ENCODE peak calls at places on chromosomes 11 and 22, in seven cellular contexts. S is A549, C is SK-N-SH, Y is IMR-90, L is GM12878, E is K562, T is H1. I is an unnamed sample.

GRCh38 chr11:43942651-43943356 is 367 bp downstream of the C11orf96 start:
- DNase-seq in Y (peak; percentile 33), E (peak; percentile 51), T (peak; percentile 71), L (no peak), C (peak; percentile 61), S (peak; percentile 28), I (no peak)

GRCh38 chr11:28072321-28072720 is 35.6 kb downstream of the KIF18A start:
- DNase-seq in L (no peak), Y (peak; percentile 53), S (no peak), E (no peak), C (no peak), T (no peak), I (no peak)

GRCh38 chr22:20136603-20136873 is 4.9 kb downstream of the ZDHHC8 start:
- DNase-seq in C (no peak), T (no peak), E (no peak), S (no peak), Y (no peak), L (no peak), I (no peak)

GRCh38 chr11:2752923-2753322 is 53.1 kb upstream of the KCNQ1OT1 start:
- DNase-seq in L (peak; percentile 11), S (no peak), T (no peak), Y (peak; percentile 19), C (no peak), E (no peak), I (no peak)

GRCh38 chr11:44955019-44955738 is 4.5 kb upstream of the TP53I11 start:
- DNase-seq in Y (peak; percentile 92), C (no peak), L (no peak), S (peak; percentile 71), T (no peak), E (peak; percentile 61), I (no peak)

GRCh38 chr11:72642815-72643511 is 31.3 kb downstream of the PDE2A start:
- DNase-seq in E (peak; percentile 79), Y (peak; percentile 11), C (peak; percentile 92), S (peak; percentile 80), T (peak; percentile 92), L (no peak), I (no peak)

GRCh38 chr11:12043959-12044772 is 35.7 kb upstream of the DKK3 start:
- DNase-seq in S (peak; percentile 80), Y (peak; percentile 100), T (peak; percentile 87), C (peak; percentile 74), L (no peak), E (peak; percentile 84), I (peak; percentile 87)

GRCh38 chr11:128525411-128526243 is 61.7 kb downstream of the ETS1 start:
- DNase-seq in E (no peak), Y (peak; percentile 74), S (no peak), C (no peak), L (no peak), T (no peak), I (no peak)

GRCh38 chr22:37145415-37146385 is 4.0 kb downstream of the IL2RB start:
- DNase-seq in L (no peak), S (no peak), T (no peak), Y (peak; percentile 2), E (no peak), C (no peak), I (no peak)

GRCh38 chr11:86588566-86589090 is 83.8 kb downstream of the ME3 start:
- DNase-seq in S (no peak), L (no peak), E (no peak), Y (no peak), C (no peak), T (no peak), I (no peak)

GRCh38 chr22:31377609-31378008 is 21.8 kb upstream of the DRG1 start:
- DNase-seq in S (no peak), T (no peak), E (no peak), Y (no peak), C (no peak), L (no peak), I (no peak)

GRCh38 chr11:61911701-61912529 is 5.5 kb downstream of the RAB3IL1 start:
- DNase-seq in S (no peak), E (no peak), Y (no peak), C (peak; percentile 25), T (no peak), L (no peak), I (no peak)

GRCh38 chr11:46410021-46410420 is 18.4 kb upstream of the CHRM4 start:
- DNase-seq in Y (no peak), T (peak; percentile 55), L (no peak), E (peak; percentile 29), C (no peak), S (no peak), I (no peak)

GRCh38 chr22:46911341-46911740 is 148.9 kb downstream of the TBC1D22A start:
- DNase-seq in S (no peak), C (no peak), E (no peak), L (no peak), Y (no peak), T (peak; percentile 31), I (no peak)

GRCh38 chr11:1112351-1113191 is 37.9 kb downstream of the MUC2 start:
- DNase-seq in L (no peak), C (no peak), E (no peak), S (no peak), Y (no peak), T (no peak), I (no peak)

GRCh38 chr11:92752122-92752521 is 217.3 kb upstream of the MTNR1B start:
- DNase-seq in T (no peak), Y (no peak), C (no peak), S (no peak), E (no peak), L (no peak), I (no peak)

DNA sequence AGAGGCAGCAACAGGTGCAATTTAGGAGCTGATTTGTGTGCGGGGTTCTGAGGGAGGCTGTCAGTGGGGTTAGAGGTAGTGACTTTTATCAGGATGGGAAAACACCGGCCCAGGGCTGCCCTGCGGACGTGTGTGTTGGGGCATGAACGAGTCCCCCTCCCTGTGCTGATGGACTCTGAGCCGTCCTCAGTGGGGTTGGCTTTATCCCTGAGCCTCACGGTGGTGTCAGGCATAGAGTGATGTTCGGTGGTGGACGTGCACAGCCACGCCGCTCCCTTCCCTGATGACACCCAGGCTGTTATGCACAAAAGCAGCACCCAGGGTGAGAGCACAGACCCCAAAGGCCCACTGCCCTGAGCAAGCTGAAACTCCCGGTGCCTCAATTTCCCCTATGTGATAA is 809.1 kb downstream of the BRD1 start:
- DNase-seq in E (no peak), T (peak; percentile 30), S (no peak), L (no peak), Y (no peak), C (no peak), I (no peak)
- TF ChIP-seq RFX5 in E (no peak), T (no peak), S (no peak), L (no peak), Y (no peak), C (no peak), I (no peak)

GRCh38 chr11:64854534-64855502 is 10.4 kb upstream of the CDC42BPG start:
- DNase-seq in S (peak; percentile 97), E (peak; percentile 84), L (no peak), C (no peak), T (no peak), Y (peak; percentile 91), I (peak; percentile 80)
- TF ChIP-seq RFX5 in S (no peak), E (no peak), L (no peak), C (no peak), T (no peak), Y (no peak), I (no peak)

GRCh38 chr11:20360650-20361049 is 2.9 kb upstream of the HTATIP2 start:
- DNase-seq in T (no peak), L (peak; percentile 21), E (no peak), S (no peak), C (no peak), Y (peak; percentile 55), I (peak; percentile 53)
- TF ChIP-seq RFX5 in T (no peak), L (no peak), E (no peak), S (no peak), C (no peak), Y (no peak), I (no peak)

DNA sequence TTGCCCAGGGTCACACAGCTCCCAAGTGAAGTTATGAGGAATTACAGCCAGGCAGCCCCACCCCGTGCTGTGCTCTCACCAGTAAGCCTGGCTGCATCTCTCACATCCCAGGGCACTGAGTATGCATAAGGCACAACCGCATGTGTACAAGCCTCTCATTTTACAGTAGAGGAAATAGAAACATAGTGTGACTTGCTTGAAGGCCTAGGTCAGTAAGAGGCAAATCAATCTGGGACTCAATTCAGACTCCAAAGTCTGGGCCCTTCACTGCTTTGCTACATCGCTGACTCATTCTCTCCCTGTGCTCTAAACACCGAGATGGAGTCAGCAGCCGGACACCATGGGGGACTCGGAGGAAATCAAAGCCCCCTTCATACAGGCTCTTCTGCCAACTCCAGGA is 7.9 kb downstream of the ABTB2 start:
- DNase-seq in E (no peak), L (no peak), S (no peak), Y (peak; percentile 24), C (no peak), T (no peak), I (no peak)
- TF ChIP-seq RFX5 in E (no peak), L (no peak), S (no peak), Y (no peak), C (no peak), T (no peak), I (no peak)

DNA sequence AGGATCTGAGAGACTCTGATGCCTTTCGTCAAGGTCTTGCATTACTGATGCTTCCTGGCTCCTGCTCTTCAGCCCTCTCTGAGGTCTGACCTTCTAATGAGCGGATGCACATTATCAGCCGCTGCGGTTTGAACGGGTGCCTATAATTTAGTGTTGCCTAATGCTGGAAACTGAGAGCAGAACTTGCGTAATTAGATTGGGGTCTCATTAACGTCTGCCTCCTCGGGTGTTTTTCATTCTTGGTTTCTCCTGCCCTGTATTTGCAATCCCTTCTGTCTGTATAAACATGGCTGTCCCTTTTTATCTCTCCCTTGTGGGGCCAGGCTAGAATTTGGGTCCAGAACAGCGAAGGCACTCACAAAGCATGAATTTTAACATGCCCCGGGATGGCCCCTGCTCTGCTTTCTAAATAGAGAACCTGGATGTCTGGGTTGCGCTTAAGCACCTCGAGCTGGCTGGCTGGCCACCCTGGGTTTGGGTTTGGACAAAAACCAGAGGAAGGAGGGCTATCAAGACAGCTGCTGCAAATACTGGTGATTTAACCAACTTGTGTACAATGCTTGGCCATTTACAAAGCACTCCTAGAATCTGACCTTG is 118.6 kb downstream of the TIMP3 start:
- DNase-seq in Y (peak; percentile 33), L (no peak), T (no peak), E (no peak), S (no peak), C (peak; percentile 51), I (no peak)
- TF ChIP-seq RFX5 in Y (no peak), L (no peak), T (no peak), E (no peak), S (no peak), C (no peak), I (no peak)

DNA sequence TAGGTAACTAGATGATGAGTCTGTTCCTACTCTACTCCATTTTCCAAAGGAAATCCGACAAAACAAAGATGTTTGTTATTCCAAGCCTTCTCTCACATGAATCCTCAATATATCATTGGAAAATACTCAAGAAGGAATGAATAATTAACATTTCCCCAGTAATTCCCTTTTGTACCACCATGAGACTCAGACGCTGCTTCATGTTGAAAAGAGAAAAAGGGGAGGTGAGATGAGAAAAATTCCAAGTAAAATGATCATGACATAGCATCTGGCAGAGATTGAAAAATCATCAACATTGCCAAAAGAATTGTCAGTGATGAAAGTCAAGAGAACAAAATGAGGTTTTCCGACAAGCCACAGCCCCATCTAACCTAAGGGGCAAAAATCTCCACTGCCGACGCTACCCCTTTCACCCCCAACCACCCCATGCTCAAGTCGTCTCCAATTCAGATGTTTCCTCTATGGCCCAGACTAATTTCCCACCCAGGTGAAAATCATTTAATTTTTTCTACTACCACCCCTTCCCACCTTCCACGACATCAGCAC is 1.3 kb downstream of the RAB6A start:
- DNase-seq in E (no peak), L (no peak), S (peak; percentile 35), Y (peak; percentile 23), T (no peak), C (peak; percentile 36), I (no peak)
- TF ChIP-seq RFX5 in E (no peak), L (no peak), S (no peak), Y (no peak), T (no peak), C (no peak), I (no peak)

I was measured in HepG2.